ENCODE peak calls at places on chromosomes 2 and 18, in nine cellular contexts. Y is HFF-Myc, I is heart left ventricle, W is endodermal cell, E is ovary, D is foreskin keratinocyte, V is foreskin fibroblast, U is tibial artery, Z is B cell. A is an unnamed sample.

GRCh38 chr2:148483675-148484074 is 160.9 kb upstream of the EPC2 start:
- DNase-seq in Z (no peak), E (no peak), U (no peak), I (no peak), V (peak), Y (no peak), D (no peak), W (no peak), A (no peak)

GRCh38 chr18:25147878-25148488 is 204.0 kb downstream of the ZNF521 start:
- DNase-seq in I (no peak), E (no peak), U (no peak), Y (no peak), Z (no peak), W (no peak), D (no peak), V (no peak), A (no peak)

GRCh38 chr2:210199186-210199765 is 26.0 kb downstream of the ACADL start:
- DNase-seq in U (no peak), Z (no peak), I (no peak), Y (no peak), E (no peak), W (no peak), D (no peak), V (peak), A (no peak)

GRCh38 chr18:79410731-79411613 is 15.2 kb downstream of the NFATC1 start:
- DNase-seq in D (no peak), W (no peak), E (no peak), I (peak), V (no peak), Y (no peak), U (no peak), Z (no peak), A (no peak)

GRCh38 chr18:457120-457519 is 43.4 kb downstream of the COLEC12 start:
- DNase-seq in U (peak), E (peak), V (peak), Y (no peak), I (peak), W (peak), D (no peak), Z (no peak), A (no peak)

GRCh38 chr2:44949329-44950151 is 8.0 kb downstream of the SIX3 start:
- DNase-seq in Y (no peak), E (no peak), U (no peak), W (peak), D (no peak), I (no peak), V (peak), Z (no peak), A (no peak)

GRCh38 chr18:79522451-79523220 is 126.9 kb downstream of the NFATC1 start:
- DNase-seq in U (peak), E (peak), I (peak), Y (no peak), V (no peak), D (no peak), W (peak), Z (no peak), A (no peak)

GRCh38 chr2:26982102-26982742 is 11.8 kb downstream of the MAPRE3 start:
- DNase-seq in Z (no peak), D (peak), E (peak), U (peak), V (peak), W (peak), Y (peak), I (no peak), A (no peak)

GRCh38 chr2:232435805-232436204 is 20.1 kb upstream of the ALPI start:
- DNase-seq in Y (no peak), D (no peak), U (no peak), I (no peak), E (peak), V (no peak), Z (no peak), W (peak), A (no peak)

GRCh38 chr2:190859347-190860297 is 21.0 kb upstream of the GLS start:
- DNase-seq in Z (no peak), Y (no peak), D (no peak), W (peak), E (no peak), V (peak), U (no peak), I (no peak), A (no peak)

GRCh38 chr18:35464731-35465728 is 32.7 kb downstream of the INO80C start:
- DNase-seq in Z (no peak), U (no peak), W (no peak), Y (no peak), I (no peak), V (no peak), E (no peak), D (no peak), A (no peak)

GRCh38 chr2:85134255-85135065 is 1.3 kb downstream of the TCF7L1 start:
- DNase-seq in Z (peak), U (peak), Y (no peak), V (peak), D (no peak), W (peak), E (peak), I (peak), A (no peak)

GRCh38 chr2:15842771-15843666 is 97.3 kb upstream of the MYCN start:
- DNase-seq in I (no peak), Y (no peak), W (no peak), V (no peak), U (no peak), D (no peak), E (no peak), Z (no peak), A (no peak)

GRCh38 chr2:196177124-196177523 is 5.7 kb upstream of the STK17B start:
- DNase-seq in W (no peak), V (no peak), Z (no peak), Y (no peak), U (no peak), I (no peak), E (no peak), D (no peak), A (no peak)

GRCh38 chr2:30950339-30950738 is 143.1 kb upstream of the CAPN13 start:
- DNase-seq in V (no peak), U (no peak), W (no peak), Z (no peak), Y (no peak), D (no peak), E (no peak), I (no peak), A (no peak)

GRCh38 chr2:233817305-233817980 is 36.9 kb downstream of the HJURP start:
- DNase-seq in Y (no peak), V (no peak), U (peak), E (no peak), W (peak), I (peak), Z (no peak), D (no peak), A (no peak)

GRCh38 chr2:128746356-128746755 is 427.7 kb upstream of the HS6ST1 start:
- DNase-seq in W (no peak), Y (no peak), V (no peak), U (no peak), D (peak), Z (no peak), E (peak), I (no peak), A (no peak)

GRCh38 chr2:112869258-112869842 is 32.8 kb upstream of the IL1B start:
- DNase-seq in V (peak), U (peak), Y (peak), I (peak), W (no peak), E (no peak), Z (no peak), D (peak), A (no peak)

GRCh38 chr18:12946549-12947354 is 1.1 kb upstream of the SEH1L start:
- DNase-seq in E (peak), D (peak), Z (peak), W (peak), Y (peak), I (peak), V (peak), U (no peak), A (peak)

DNA sequence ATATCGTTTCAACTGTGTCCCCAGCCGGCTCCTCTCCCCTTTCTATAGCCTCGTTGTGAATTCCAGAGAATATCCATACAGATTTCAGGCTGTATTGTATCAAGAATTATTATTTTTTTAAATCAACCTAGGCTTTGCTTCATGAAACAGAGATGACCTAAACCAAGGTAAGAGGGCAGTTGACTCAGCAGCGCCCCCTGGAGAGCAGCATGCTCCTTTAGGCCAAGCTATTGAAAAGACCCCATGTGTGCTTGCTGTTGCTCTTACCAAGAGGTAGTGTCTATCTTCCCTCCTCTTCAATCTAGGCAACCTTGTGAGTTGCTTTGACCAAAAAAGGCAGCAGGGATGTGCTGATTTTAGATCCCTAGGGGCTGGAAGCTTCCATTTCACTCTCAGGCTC is 426.7 kb upstream of the SMIM21 start:
- DNase-seq in U (no peak), W (peak), Y (peak), V (no peak), D (no peak), E (no peak), Z (no peak), I (no peak), A (no peak)
- TF ChIP-seq CTCF in U (no peak), W (peak), Y (peak), V (peak), D (peak), E (no peak), Z (no peak), I (peak), A (peak)

DNA sequence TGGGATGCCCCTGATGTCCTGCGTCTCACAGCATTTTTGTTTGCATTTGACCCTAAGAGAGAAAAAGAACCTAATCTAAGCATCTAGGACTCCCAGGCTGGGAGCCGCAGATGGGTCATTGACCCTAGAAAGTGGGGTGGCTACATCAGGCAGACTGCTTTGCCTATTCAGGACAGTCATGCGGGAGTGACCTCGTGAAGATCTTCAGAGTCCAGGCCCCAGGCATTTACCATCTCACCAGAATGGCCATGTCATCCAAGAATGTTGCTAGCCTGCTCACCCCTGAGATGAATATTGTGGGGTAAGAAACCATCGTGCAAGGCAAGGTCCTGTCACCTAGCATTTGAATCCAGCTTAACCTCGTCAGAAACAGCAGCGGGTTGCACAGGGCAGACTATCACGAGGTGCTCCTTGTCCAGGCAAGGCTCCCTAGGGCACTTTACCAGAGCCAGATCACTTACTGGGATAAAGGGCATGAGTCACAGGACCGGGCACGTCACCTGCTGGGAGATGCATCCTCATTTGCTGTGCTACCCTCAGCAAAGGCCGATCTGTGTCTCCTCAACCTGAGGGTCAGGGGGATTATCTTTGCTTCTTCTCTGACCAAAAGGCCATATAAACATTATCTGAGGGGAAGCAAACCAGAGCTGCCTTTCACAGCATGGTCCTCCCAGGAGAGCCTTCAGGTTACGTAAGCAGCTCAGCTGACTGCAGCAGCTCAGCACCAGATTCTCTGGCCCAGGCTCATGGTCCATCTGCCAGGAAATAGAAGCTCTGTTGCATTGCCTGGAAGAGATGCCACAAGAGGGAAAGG is 162.3 kb downstream of the ACKR3 start:
- DNase-seq in Z (no peak), W (no peak), D (no peak), I (no peak), Y (no peak), V (peak), U (peak), E (peak), A (no peak)
- TF ChIP-seq CTCF in Z (no peak), W (no peak), D (no peak), I (no peak), Y (no peak), V (no peak), U (no peak), E (no peak), A (no peak)

GRCh38 chr2:160085662-160086061 is 23.2 kb upstream of the PLA2R1 start:
- DNase-seq in Z (no peak), V (no peak), I (no peak), D (no peak), Y (no peak), U (no peak), W (no peak), E (no peak), A (no peak)
- TF ChIP-seq CTCF in Z (no peak), V (peak), I (no peak), D (peak), Y (peak), U (no peak), W (peak), E (no peak), A (peak)

GRCh38 chr2:201856561-201856960 is 50.2 kb downstream of the CDK15 start:
- DNase-seq in I (no peak), D (no peak), V (no peak), U (no peak), Z (no peak), E (no peak), W (no peak), Y (no peak), A (no peak)
- TF ChIP-seq CTCF in I (no peak), D (no peak), V (no peak), U (no peak), Z (no peak), E (no peak), W (no peak), Y (no peak), A (no peak)

A was measured in epithelial cell of proximal tubule.